ENCODE peak calls at places on chromosomes 4 and X, in ten cellular contexts. Y is fibroblast of lung; U is WERI-Rb-1; N is naive thymus-derived CD4-positive, alpha-beta T cell; P is uterus; G is cardiac muscle cell; A is CD8-positive, alpha-beta memory T cell; E is small intestine; O is IMR-90; X is left ventricle myocardium inferior. Z is an unnamed sample.

GRCh38 chr4:25162566-25162965 is 2.3 kb upstream of the SEPSECS start:
- DNase-seq in E (no peak), X (no peak), O (no peak), U (no peak), P (no peak), G (no peak), Y (no peak), A (no peak), N (no peak), Z (no peak)

GRCh38 chr4:7430368-7430964 is 4.3 kb downstream of the PSAPL1 start:
- DNase-seq in O (no peak), Y (no peak), X (peak), G (no peak), N (no peak), P (no peak), A (no peak), U (peak), E (no peak), Z (no peak)

GRCh38 chr4:7774301-7775019 is 165.2 kb downstream of the AFAP1 start:
- DNase-seq in P (no peak), U (no peak), Y (no peak), N (no peak), G (no peak), A (no peak), X (no peak), O (no peak), E (no peak), Z (no peak)

GRCh38 chr4:116018831-116019230 is 905.4 kb upstream of the NDST4 start:
- DNase-seq in P (no peak), O (no peak), N (no peak), X (no peak), Y (no peak), U (no peak), A (no peak), E (no peak), G (no peak), Z (no peak)

GRCh38 chr4:26388671-26389070 is 67.9 kb downstream of the RBPJ start:
- DNase-seq in G (no peak), A (no peak), E (no peak), X (no peak), O (peak), N (no peak), Y (no peak), P (no peak), U (no peak), Z (no peak)

GRCh38 chr4:140212646-140213045 is 58.7 kb upstream of the MAML3 start:
- DNase-seq in O (no peak), X (no peak), U (no peak), G (no peak), E (peak), P (no peak), Y (no peak), A (no peak), N (no peak), Z (no peak)

GRCh38 chr4:166044871-166045270 is 171.8 kb downstream of the TLL1 start:
- DNase-seq in Y (no peak), O (no peak), P (no peak), A (no peak), N (no peak), E (no peak), G (no peak), X (no peak), U (no peak), Z (no peak)

GRCh38 chrX:117376460-117376859 is 740.1 kb downstream of the KLHL13 start:
- DNase-seq in G (no peak), A (no peak), N (no peak), O (no peak), Y (no peak), U (no peak), E (no peak), X (no peak), P (no peak), Z (no peak)

GRCh38 chr4:141133146-141134006 is at the start of gene RNF150:
- DNase-seq in P (peak), U (peak), E (peak), N (peak), Y (peak), G (peak), A (no peak), O (peak), X (peak), Z (peak)

GRCh38 chr4:165096776-165097175 is 15.9 kb downstream of the TMEM192 start:
- DNase-seq in P (no peak), X (no peak), N (no peak), A (no peak), E (no peak), U (no peak), O (peak), G (peak), Y (peak), Z (no peak)

GRCh38 chr4:80125252-80126177 is 52.5 kb upstream of the ANTXR2 start:
- DNase-seq in E (peak), Y (peak), G (peak), U (no peak), X (no peak), A (no peak), P (no peak), O (peak), N (peak), Z (peak)
- H3K27ac ChIP-seq in E (peak), Y (no peak), G (no peak), U (no peak), X (no peak), A (peak), P (no peak), O (no peak), N (peak), Z (no peak)

GRCh38 chr4:11439836-11440235 is 11.1 kb upstream of the HS3ST1 start:
- DNase-seq in X (no peak), P (no peak), E (no peak), O (no peak), G (no peak), U (no peak), N (no peak), Y (no peak), A (no peak), Z (no peak)
- H3K27ac ChIP-seq in X (no peak), P (no peak), E (no peak), O (no peak), G (no peak), U (no peak), N (no peak), Y (no peak), A (no peak), Z (no peak)

DNA sequence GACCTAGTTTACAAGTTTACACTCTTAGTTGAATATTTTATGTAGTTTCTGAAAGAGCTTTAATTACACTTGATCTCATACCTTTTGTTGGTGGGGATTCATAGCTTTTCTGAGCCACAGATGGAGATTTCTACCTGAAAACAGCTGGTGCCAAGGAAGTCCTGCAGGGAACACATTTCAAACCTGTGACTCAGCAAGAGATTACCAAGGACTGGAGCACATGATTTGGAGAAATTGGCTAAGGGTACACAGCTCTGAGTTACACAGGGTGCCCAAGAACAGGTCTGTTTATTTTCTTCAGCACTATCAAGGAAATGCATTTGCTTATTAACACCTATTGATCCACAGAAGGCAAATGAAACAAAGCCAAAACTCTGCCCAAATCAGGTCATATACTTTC is 691.5 kb downstream of the KCTD8 start:
- DNase-seq in A (no peak), Y (no peak), O (no peak), U (no peak), N (no peak), G (no peak), X (no peak), E (no peak), P (no peak), Z (peak)
- H3K27ac ChIP-seq in A (no peak), Y (no peak), O (no peak), U (no peak), N (no peak), G (no peak), X (no peak), E (no peak), P (no peak), Z (no peak)

DNA sequence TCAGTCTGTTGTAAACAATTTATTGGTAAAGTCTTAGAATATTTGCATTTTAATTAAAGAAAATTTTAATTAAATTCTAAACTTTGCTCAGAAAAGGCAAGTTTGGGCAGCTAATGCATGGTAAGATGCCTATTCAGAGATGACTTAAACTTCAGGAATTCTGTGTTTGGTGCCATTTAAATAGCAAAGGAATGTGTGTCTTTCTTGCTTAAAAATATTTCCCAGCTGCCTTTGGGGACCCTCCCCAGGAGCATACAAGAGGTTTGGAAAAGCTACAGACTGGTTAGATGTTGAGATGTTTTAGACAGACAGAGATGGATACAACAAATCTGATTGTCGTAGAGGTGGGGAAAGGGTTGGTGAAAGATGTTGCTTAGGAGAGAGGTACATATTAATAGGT is 36.5 kb downstream of the AFF2 start:
- DNase-seq in O (no peak), U (no peak), G (no peak), P (no peak), X (no peak), E (no peak), A (no peak), N (no peak), Y (no peak), Z (no peak)
- H3K27ac ChIP-seq in O (no peak), U (no peak), G (no peak), P (no peak), X (no peak), E (no peak), A (no peak), N (no peak), Y (no peak), Z (no peak)

DNA sequence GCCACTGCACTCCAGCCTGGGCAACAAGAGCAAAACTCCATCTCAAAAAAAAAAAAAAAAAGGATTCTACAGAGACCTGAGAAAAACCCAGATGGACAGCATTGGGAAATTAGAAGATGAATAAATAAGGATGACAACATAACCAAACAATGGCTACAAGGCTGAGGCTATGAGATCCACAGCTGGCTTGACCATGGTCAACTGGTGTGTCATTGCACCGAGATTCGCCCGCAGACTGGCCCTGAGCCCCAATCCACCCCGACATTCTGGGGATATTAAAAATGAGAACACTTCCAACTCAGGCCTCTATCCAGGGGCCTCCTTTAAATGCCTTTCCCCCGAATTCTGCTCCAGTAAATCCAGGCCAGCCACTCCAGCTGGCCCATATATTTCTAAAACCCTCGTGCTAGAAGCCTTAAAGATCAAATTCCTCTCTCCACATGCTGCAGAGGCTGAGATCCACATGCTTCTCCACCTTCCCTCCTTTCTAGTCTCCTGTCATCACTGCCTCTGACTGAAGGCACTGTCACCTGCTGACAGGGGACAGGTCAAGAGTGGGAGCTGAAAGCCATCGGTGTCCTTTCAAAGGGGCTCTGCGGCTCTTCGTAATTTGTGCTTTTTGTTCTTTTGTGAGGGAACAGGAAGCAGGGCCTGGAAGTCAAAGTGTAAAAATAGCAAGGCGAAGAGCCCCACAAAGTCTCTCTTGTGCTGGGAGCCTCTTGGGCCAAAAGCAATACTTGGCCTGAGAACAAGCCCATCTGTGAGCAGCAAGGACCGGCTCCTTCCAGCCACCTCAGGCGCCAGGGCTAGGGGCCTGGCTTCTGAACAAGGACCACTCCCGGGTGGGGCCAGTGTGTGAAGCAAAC is 203.7 kb downstream of the NSUN7 start:
- DNase-seq in A (no peak), N (no peak), Y (peak), E (no peak), G (no peak), X (peak), P (peak), O (no peak), U (no peak), Z (no peak)
- H3K27ac ChIP-seq in A (no peak), N (no peak), Y (no peak), E (peak), G (peak), X (peak), P (peak), O (no peak), U (no peak), Z (no peak)

GRCh38 chr4:75030028-75030427 is 97.1 kb downstream of the PARM1 start:
- DNase-seq in E (no peak), P (no peak), U (no peak), Y (no peak), A (no peak), N (no peak), G (no peak), X (no peak), O (no peak), Z (no peak)
- H3K27ac ChIP-seq in E (no peak), P (no peak), U (no peak), Y (no peak), A (no peak), N (no peak), G (no peak), X (no peak), O (no peak), Z (no peak)

GRCh38 chr4:23835814-23836478 is 53.9 kb downstream of the PPARGC1A start:
- DNase-seq in O (no peak), A (no peak), U (no peak), Y (no peak), G (no peak), E (peak), X (no peak), P (no peak), N (no peak), Z (no peak)
- H3K27ac ChIP-seq in O (no peak), A (no peak), U (no peak), Y (no peak), G (peak), E (no peak), X (peak), P (no peak), N (no peak), Z (no peak)